ENCODE peak calls at places on chromosomes 3 and 15, in ten cellular contexts. W is A549, V is uterus, T is NT2/D1, E is foreskin keratinocyte, Q is Caco-2, N is kidney, X is sigmoid colon, C is hepatocyte, L is tibial artery. A is an unnamed sample. For H3K4me1, the result is how much of the 10 kb centered on the place peaks cover.

GRCh38 chr3:174862101-174862500 is 3.0 kb downstream of the NAALADL2 start:
- DNase-seq in W (peak), V (no peak), T (peak), E (peak), Q (peak), N (no peak), X (no peak), C (peak), L (no peak), A (peak)

GRCh38 chr3:177781686-177782161 is 584.4 kb upstream of the TBL1XR1 start:
- DNase-seq in W (no peak), V (peak), T (no peak), E (no peak), Q (no peak), N (peak), X (peak), C (no peak), L (peak), A (no peak)

GRCh38 chr3:172384836-172385235 is 63.4 kb downstream of the GHSR start:
- DNase-seq in W (no peak), V (no peak), T (no peak), E (no peak), Q (no peak), N (no peak), X (no peak), C (no peak), L (no peak), A (no peak)

GRCh38 chr3:146640955-146641867 is 36.1 kb upstream of the PLSCR5 start:
- DNase-seq in W (peak), V (no peak), T (peak), E (peak), Q (peak), N (no peak), X (no peak), C (peak), L (no peak), A (no peak)

GRCh38 chr3:21835266-21835665 is 84.3 kb upstream of the ZNF385D start:
- DNase-seq in W (no peak), V (no peak), T (no peak), E (peak), Q (no peak), N (no peak), X (no peak), C (no peak), L (no peak), A (no peak)

GRCh38 chr3:101038393-101038792 is 45.2 kb upstream of the ABI3BP start:
- DNase-seq in W (no peak), V (no peak), T (no peak), E (peak), Q (no peak), N (no peak), X (no peak), C (no peak), L (no peak), A (no peak)

GRCh38 chr15:81380668-81381067 is 6.7 kb upstream of the TMC3 start:
- DNase-seq in W (no peak), V (no peak), T (no peak), E (no peak), Q (no peak), N (no peak), X (no peak), C (no peak), L (no peak), A (no peak)

GRCh38 chr3:101081990-101082389 is 88.8 kb upstream of the ABI3BP start:
- DNase-seq in W (no peak), V (no peak), T (no peak), E (no peak), Q (no peak), N (no peak), X (no peak), C (no peak), L (no peak), A (no peak)

GRCh38 chr3:157418104-157418503 is 18.5 kb upstream of the PTX3 start:
- DNase-seq in W (no peak), V (no peak), T (no peak), E (peak), Q (no peak), N (no peak), X (no peak), C (no peak), L (no peak), A (no peak)

GRCh38 chr15:73781038-73781925 is 28.1 kb upstream of the INSYN1 start:
- DNase-seq in W (peak), V (no peak), T (no peak), E (peak), Q (peak), N (no peak), X (no peak), C (no peak), L (no peak), A (peak)

GRCh38 chr3:22691407-22691806 is 511.7 kb upstream of the UBE2E2 start:
- DNase-seq in W (no peak), V (no peak), T (peak), E (no peak), Q (no peak), N (no peak), X (no peak), C (no peak), L (no peak), A (peak)

GRCh38 chr3:113249601-113250000 is 38.2 kb downstream of the BOC start:
- DNase-seq in W (no peak), V (no peak), T (no peak), E (peak), Q (no peak), N (no peak), X (peak), C (no peak), L (no peak), A (no peak)

GRCh38 chr3:113250566-113250965 is 39.2 kb downstream of the BOC start:
- DNase-seq in W (no peak), V (no peak), T (no peak), E (no peak), Q (no peak), N (no peak), X (no peak), C (no peak), L (no peak), A (no peak)

GRCh38 chr3:113247051-113247450 is 35.7 kb downstream of the BOC start:
- DNase-seq in W (no peak), V (no peak), T (no peak), E (no peak), Q (no peak), N (no peak), X (no peak), C (no peak), L (no peak), A (no peak)

GRCh38 chr3:113247664-113248458 is 36.5 kb downstream of the BOC start:
- DNase-seq in W (no peak), V (peak), T (no peak), E (no peak), Q (no peak), N (no peak), X (peak), C (no peak), L (no peak), A (no peak)

DNA sequence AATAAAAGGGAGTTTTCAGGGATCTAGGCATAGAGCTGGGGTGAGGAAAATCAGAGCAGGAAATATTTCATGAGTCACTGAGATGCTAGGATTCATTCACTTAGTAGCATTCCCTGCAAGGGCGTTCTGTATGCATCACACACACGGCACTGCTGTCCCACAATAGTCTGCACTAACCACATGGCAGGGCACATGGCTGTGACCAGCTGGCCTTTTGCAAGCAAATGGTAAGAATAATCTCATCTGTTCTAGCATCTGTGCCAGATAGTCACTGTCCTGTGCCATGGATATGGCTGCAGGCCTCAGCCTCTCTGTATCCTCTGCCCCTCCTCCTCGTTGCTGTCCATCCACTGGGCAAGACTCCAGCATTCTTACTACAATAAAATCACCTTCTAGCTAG is 37.8 kb downstream of the BOC start:
- DNase-seq in W (peak), V (no peak), T (no peak), E (peak), Q (no peak), N (no peak), X (peak), C (no peak), L (no peak), A (no peak)
- H3K4me1 ChIP-seq in W (under half), V (under half), T (under half), E (under half), Q (under half), N (under half), X (half or more), C (under half), L (under half), A (under half)

GRCh38 chr3:186587183-186587582 is 16.7 kb downstream of the DNAJB11 start:
- DNase-seq in W (no peak), V (no peak), T (no peak), E (no peak), Q (no peak), N (no peak), X (no peak), C (no peak), L (no peak), A (no peak)

GRCh38 chr3:186583820-186584219 is 13.3 kb downstream of the DNAJB11 start:
- DNase-seq in W (no peak), V (no peak), T (no peak), E (no peak), Q (no peak), N (no peak), X (no peak), C (no peak), L (no peak), A (no peak)

DNA sequence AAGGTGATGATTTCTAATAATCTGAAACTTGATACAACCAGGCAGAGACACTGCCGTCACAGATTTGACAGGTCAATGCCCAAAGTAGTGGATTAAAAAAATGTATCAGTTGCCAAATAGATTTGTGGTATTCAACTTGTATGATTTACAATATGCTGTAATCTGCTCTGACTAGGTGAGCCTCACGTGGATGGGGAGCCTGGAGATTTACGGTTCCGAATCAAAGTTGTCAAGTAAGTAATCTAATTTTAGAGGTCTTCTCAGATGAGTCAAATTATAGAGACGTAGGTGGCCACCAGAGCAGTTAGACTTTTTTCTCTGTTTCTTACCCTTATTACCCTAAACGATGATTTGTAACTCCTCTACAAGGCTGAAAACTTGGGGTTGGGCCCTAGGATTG is 12.0 kb downstream of the DNAJB11 start:
- DNase-seq in W (no peak), V (no peak), T (no peak), E (no peak), Q (no peak), N (no peak), X (no peak), C (no peak), L (no peak), A (no peak)
- H3K4me1 ChIP-seq in W (under half), V (under half), T (under half), E (under half), Q (under half), N (under half), X (under half), C (under half), L (under half), A (under half)

DNA sequence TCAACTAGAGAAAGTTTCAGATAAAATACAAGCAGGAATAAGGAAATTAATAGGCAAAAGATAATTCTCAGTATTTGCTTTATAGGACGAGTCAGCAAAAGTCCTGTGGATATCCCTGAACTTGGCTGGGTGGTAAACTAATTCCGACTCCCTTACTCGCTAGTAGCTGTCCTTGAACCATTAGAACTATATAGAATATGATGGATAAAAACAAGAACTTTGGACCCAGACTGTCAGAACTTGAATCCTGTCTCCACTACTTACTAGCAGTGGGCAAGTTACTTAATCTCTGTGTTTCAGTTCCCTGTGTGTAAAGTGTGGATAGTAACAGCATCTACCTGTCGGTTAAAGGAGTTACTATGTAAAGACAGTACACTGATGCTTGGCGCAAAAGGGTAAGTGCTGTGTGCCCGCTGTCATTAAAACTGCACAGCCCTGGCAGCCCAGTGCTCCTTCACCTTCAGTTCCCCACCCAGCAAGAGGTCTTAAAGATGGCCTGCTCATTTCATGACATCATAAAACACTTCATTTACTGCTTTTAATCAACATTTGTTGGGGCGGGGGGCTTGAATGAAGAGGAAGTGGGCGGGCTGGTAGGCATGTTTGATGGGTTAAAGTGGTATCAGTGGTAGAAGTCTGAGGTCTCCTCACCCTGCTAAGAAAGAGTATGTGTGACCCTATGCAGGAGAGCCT is 7.3 kb downstream of the TPM1 start:
- DNase-seq in W (peak), V (no peak), T (no peak), E (no peak), Q (no peak), N (no peak), X (no peak), C (no peak), L (no peak), A (no peak)
- H3K4me1 ChIP-seq in W (half or more), V (under half), T (under half), E (under half), Q (half or more), N (half or more), X (half or more), C (half or more), L (half or more), A (under half)

GRCh38 chr3:37906734-37907282 is 45.1 kb downstream of the CTDSPL start:
- DNase-seq in W (no peak), V (no peak), T (no peak), E (no peak), Q (no peak), N (no peak), X (no peak), C (no peak), L (no peak), A (no peak)

GRCh38 chr3:37905987-37906674 is 44.5 kb downstream of the CTDSPL start:
- DNase-seq in W (no peak), V (no peak), T (no peak), E (no peak), Q (no peak), N (no peak), X (no peak), C (peak), L (peak), A (no peak)

GRCh38 chr3:37904614-37905047 is 43.0 kb downstream of the CTDSPL start:
- DNase-seq in W (no peak), V (no peak), T (no peak), E (no peak), Q (no peak), N (no peak), X (no peak), C (no peak), L (no peak), A (no peak)

GRCh38 chr3:37903734-37904133 is 42.1 kb downstream of the CTDSPL start:
- DNase-seq in W (no peak), V (no peak), T (no peak), E (no peak), Q (no peak), N (no peak), X (no peak), C (no peak), L (no peak), A (no peak)

DNA sequence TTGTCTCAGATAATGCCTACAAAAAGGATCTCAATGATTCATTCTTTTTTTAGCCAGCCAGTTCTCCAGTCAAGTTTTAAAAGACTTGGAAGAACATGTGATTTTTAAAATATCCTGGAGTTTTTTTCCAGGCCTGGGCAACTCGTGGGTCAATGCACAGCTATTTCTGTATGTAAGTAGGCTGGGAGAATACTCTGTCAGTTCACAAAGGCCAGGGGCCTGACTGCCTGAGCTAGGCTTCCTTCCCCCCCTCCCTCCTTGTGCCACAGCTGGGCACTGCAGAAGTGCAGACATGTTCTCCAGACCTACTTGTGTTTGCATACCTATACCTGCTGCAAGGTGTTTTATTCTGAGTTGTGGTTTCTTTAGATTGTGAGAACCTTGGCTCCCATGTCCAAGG is 43.7 kb downstream of the CTDSPL start:
- DNase-seq in W (no peak), V (no peak), T (no peak), E (no peak), Q (no peak), N (no peak), X (no peak), C (no peak), L (no peak), A (no peak)
- H3K4me1 ChIP-seq in W (under half), V (under half), T (under half), E (under half), Q (under half), N (half or more), X (under half), C (under half), L (under half), A (under half)

GRCh38 chr3:4849136-4849535 is 130.1 kb upstream of the BHLHE40 start:
- DNase-seq in W (no peak), V (no peak), T (no peak), E (no peak), Q (no peak), N (no peak), X (no peak), C (no peak), L (no peak), A (no peak)
- H3K4me1 ChIP-seq in W (under half), V (under half), T (under half), E (under half), Q (under half), N (under half), X (under half), C (under half), L (under half), A (under half)